ENCODE peak calls at places on chromosomes 5 and 9, in eight cellular contexts. Q is BJ; L is amygdala; X is HT1080; B is Calu3; Z is activated naive CD8-positive, alpha-beta T cell treated with anti-CD3 and anti-CD28 coated beads, Interleukin-2, amount 50 U/mL, for 16 hours; U is T1000; S is cardiac muscle cell. K is an unnamed sample.
A peak's percentile ranks its signal among the peaks of the same experiment; 100 is the strongest.

GRCh38 chr5:33309780-33310345 is 130.9 kb upstream of the TARS1 start:
- DNase-seq in Q (no peak), L (no peak), X (no peak), B (no peak), Z (no peak), U (no peak), S (no peak), K (no peak)

GRCh38 chr5:101838329-101838964 is 457.6 kb downstream of the SLCO4C1 start:
- DNase-seq in Q (no peak), L (no peak), X (no peak), B (no peak), Z (no peak), U (no peak), S (no peak), K (no peak)

GRCh38 chr5:157476699-157477408 is 16.8 kb downstream of the NIPAL4 start:
- DNase-seq in Q (peak; percentile 11), L (peak; percentile 42), X (peak; percentile 53), B (peak; percentile 63), Z (no peak), U (no peak), S (peak; percentile 90), K (no peak)

GRCh38 chr5:115844321-115844817 is 2.6 kb downstream of the AP3S1 start:
- DNase-seq in Q (no peak), L (no peak), X (no peak), B (no peak), Z (no peak), U (no peak), S (no peak), K (no peak)

GRCh38 chr9:124574944-124575343 is 67.7 kb upstream of the NR5A1 start:
- DNase-seq in Q (peak; percentile 60), L (no peak), X (peak; percentile 94), B (no peak), Z (no peak), U (peak; percentile 20), S (no peak), K (no peak)

GRCh38 chr5:176647870-176648466 is 684 bp downstream of the TSPAN17 start:
- DNase-seq in Q (no peak), L (peak; percentile 27), X (peak; percentile 15), B (peak; percentile 80), Z (no peak), U (peak; percentile 38), S (peak; percentile 54), K (no peak)

GRCh38 chr5:73300520-73301207 is 127.7 kb downstream of the TMEM174 start:
- DNase-seq in Q (no peak), L (no peak), X (no peak), B (no peak), Z (no peak), U (no peak), S (no peak), K (no peak)

GRCh38 chr5:143101740-143102386 is 301.6 kb downstream of the NR3C1 start:
- DNase-seq in Q (no peak), L (no peak), X (no peak), B (no peak), Z (no peak), U (no peak), S (peak; percentile 29), K (no peak)

GRCh38 chr9:110083866-110084265 is 124.1 kb downstream of the C9orf152 start:
- DNase-seq in Q (no peak), L (no peak), X (no peak), B (no peak), Z (no peak), U (no peak), S (no peak), K (no peak)

K was measured in dorsolateral prefrontal cortex.